ENCODE peak calls at places on chromosomes 5 and 9, in eight cellular contexts. L, R, K, P, J, F, X and Y are unnamed samples.
A peak's percentile ranks its signal among the peaks of the same experiment; 100 is the strongest.

GRCh38 chr9:122338989-122339388 is 31.8 kb upstream of the PTGS1 start:
- DNase-seq in L (no peak), R (no peak), K (no peak), P (no peak), J (peak; percentile 80), F (no peak), X (no peak), Y (no peak)

GRCh38 chr5:179668404-179668803 is 12.4 kb downstream of the CBY3 start:
- DNase-seq in L (peak; percentile 5), R (no peak), K (no peak), P (no peak), J (peak; percentile 52), F (peak; percentile 54), X (peak; percentile 87), Y (no peak)

GRCh38 chr9:116151966-116152381 is 1.6 kb upstream of the PAPPA start:
- DNase-seq in L (peak; percentile 50), R (no peak), K (no peak), P (no peak), J (no peak), F (peak; percentile 94), X (no peak), Y (no peak)

GRCh38 chr5:168947212-168947868 is 353.6 kb downstream of the SLIT3 start:
- DNase-seq in L (peak; percentile 67), R (no peak), K (peak; percentile 50), P (no peak), J (peak; percentile 78), F (peak; percentile 13), X (peak; percentile 81), Y (no peak)

GRCh38 chr9:135239100-135239768 is 151.8 kb downstream of the OLFM1 start:
- DNase-seq in L (no peak), R (peak; percentile 61), K (peak; percentile 38), P (peak; percentile 27), J (no peak), F (no peak), X (no peak), Y (no peak)

GRCh38 chr9:99433555-99433954 is 211.5 kb downstream of the SEC61B start:
- DNase-seq in L (peak; percentile 82), R (peak; percentile 83), K (no peak), P (peak; percentile 68), J (no peak), F (peak; percentile 89), X (peak; percentile 88), Y (peak; percentile 88)

GRCh38 chr9:122498883-122499288 is 11.7 kb upstream of the OR1J2 start:
- DNase-seq in L (peak; percentile 66), R (no peak), K (no peak), P (no peak), J (peak; percentile 45), F (peak; percentile 43), X (peak; percentile 58), Y (no peak)

GRCh38 chr9:89021154-89021803 is 30.0 kb downstream of the S1PR3 start:
- DNase-seq in L (peak; percentile 87), R (no peak), K (no peak), P (no peak), J (no peak), F (peak; percentile 94), X (no peak), Y (peak; percentile 92)

GRCh38 chr5:133384120-133384855 is 228.1 kb downstream of the FSTL4 start:
- DNase-seq in L (no peak), R (no peak), K (no peak), P (no peak), J (no peak), F (no peak), X (no peak), Y (no peak)

GRCh38 chr5:180637962-180638680 is 11.3 kb downstream of the FLT4 start:
- DNase-seq in L (no peak), R (no peak), K (peak; percentile 34), P (peak; percentile 34), J (no peak), F (no peak), X (no peak), Y (no peak)

GRCh38 chr9:33906769-33907168 is 89.8 kb downstream of the UBE2R2 start:
- DNase-seq in L (no peak), R (no peak), K (no peak), P (no peak), J (no peak), F (no peak), X (no peak), Y (no peak)

GRCh38 chr5:175542232-175542965 is 64.0 kb downstream of the SFXN1 start:
- DNase-seq in L (no peak), R (no peak), K (no peak), P (no peak), J (no peak), F (no peak), X (no peak), Y (no peak)

GRCh38 chr5:96388186-96388585 is 44.9 kb downstream of the PCSK1 start:
- DNase-seq in L (peak; percentile 39), R (no peak), K (no peak), P (no peak), J (peak; percentile 67), F (peak; percentile 42), X (no peak), Y (no peak)

GRCh38 chr9:77475641-77476473 is 172.3 kb downstream of the GNA14 start:
- DNase-seq in L (no peak), R (no peak), K (no peak), P (no peak), J (no peak), F (peak; percentile 28), X (no peak), Y (peak; percentile 79)

GRCh38 chr5:38497946-38498345 is 58.5 kb downstream of the LIFR start:
- DNase-seq in L (peak; percentile 52), R (no peak), K (no peak), P (no peak), J (no peak), F (peak; percentile 31), X (peak; percentile 67), Y (no peak)

DNA sequence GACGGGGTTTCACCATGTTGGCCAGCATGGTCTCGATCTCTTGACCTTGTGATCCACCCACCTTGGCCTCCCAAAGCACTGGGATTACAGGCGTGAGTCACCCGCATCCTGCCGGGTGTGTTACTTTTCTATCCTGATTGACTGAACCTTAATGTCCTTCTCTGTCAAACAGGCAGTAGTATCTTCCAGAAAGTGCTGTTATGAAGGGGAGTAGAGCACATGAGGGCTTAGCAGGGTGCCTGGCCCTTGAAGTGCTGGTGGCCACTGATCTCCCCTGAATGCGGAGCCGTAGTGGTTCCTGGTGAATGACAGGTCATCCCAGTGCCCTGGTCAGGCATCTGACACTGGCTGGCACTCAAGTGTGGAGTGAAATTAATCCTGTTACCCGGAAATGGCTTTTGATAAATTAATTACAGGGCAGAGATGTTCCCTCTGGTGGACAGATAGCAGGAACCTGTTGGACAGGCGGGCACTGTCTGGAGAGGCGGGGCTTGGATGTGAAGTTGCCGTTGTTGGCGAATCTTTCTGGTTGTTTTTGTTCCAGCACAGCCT is 28.4 kb downstream of the PRRC2B start:
- DNase-seq in L (peak; percentile 16), R (peak; percentile 61), K (no peak), P (no peak), J (peak; percentile 81), F (peak; percentile 12), X (no peak), Y (no peak)
- H3K4me1 ChIP-seq in L (peaks cover 20% of the 10 kb centered on the region), R (peaks cover 6% of the 10 kb centered on the region), K (peaks cover 55% of the 10 kb centered on the region), P (peaks cover 66% of the 10 kb centered on the region), J (peaks cover 65% of the 10 kb centered on the region), F (peaks cover 47% of the 10 kb centered on the region), X (peaks cover 21% of the 10 kb centered on the region), Y (peaks cover 84% of the 10 kb centered on the region)

GRCh38 chr9:133563286-133564213 is 29.0 kb downstream of the ADAMTSL2 start:
- DNase-seq in L (peak; percentile 16), R (no peak), K (no peak), P (no peak), J (peak; percentile 75), F (peak; percentile 7), X (no peak), Y (peak; percentile 94)

GRCh38 chr9:133560944-133561343 is 26.4 kb downstream of the ADAMTSL2 start:
- DNase-seq in L (no peak), R (no peak), K (no peak), P (no peak), J (no peak), F (no peak), X (no peak), Y (no peak)

GRCh38 chr9:133560311-133560710 is 25.8 kb downstream of the ADAMTSL2 start:
- DNase-seq in L (no peak), R (no peak), K (no peak), P (no peak), J (no peak), F (no peak), X (no peak), Y (no peak)

GRCh38 chr9:133562611-133563285 is 28.2 kb downstream of the ADAMTSL2 start:
- DNase-seq in L (no peak), R (no peak), K (no peak), P (no peak), J (no peak), F (no peak), X (no peak), Y (no peak)

DNA sequence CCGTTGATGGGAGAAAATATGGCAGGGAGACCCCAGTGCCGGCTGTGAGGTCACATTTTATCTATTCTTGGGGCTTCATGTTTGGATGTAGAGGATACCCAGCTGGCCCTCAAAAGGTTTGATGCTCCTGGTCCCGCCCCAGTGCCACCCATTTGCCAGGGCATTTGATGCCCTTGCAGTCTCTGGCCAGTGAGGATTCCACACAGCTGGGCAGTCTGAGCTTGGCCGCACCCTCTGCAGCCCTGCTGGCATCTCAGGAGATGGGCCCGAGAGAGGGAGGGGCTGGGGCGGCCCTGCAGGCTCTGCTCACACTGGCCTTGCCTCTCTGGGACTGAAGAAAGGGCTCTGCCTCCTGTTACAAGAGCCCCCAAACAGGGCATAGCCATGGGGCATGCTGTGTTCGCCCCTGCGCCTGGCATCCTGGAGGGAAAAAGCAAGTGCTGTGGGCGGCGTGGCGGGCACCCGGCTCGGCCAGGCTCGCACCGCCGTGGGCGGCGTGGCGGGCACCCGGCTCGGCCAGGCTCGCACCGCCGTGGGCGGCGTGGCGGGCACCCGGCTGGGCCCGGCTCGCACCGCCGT is 27.6 kb downstream of the ADAMTSL2 start:
- DNase-seq in L (no peak), R (no peak), K (no peak), P (no peak), J (no peak), F (no peak), X (no peak), Y (no peak)
- H3K4me1 ChIP-seq in L (peaks cover 5% of the 10 kb centered on the region), R (no peaks in the 10 kb centered on the region), K (no peaks in the 10 kb centered on the region), P (peaks cover 54% of the 10 kb centered on the region), J (peaks cover 53% of the 10 kb centered on the region), F (peaks cover 18% of the 10 kb centered on the region), X (peaks cover 12% of the 10 kb centered on the region), Y (peaks cover 66% of the 10 kb centered on the region)

GRCh38 chr9:125825762-125826161 is 78.6 kb downstream of the PBX3 start:
- DNase-seq in L (no peak), R (no peak), K (no peak), P (no peak), J (no peak), F (no peak), X (no peak), Y (no peak)
- H3K4me1 ChIP-seq in L (no peaks in the 10 kb centered on the region), R (no peaks in the 10 kb centered on the region), K (no peaks in the 10 kb centered on the region), P (peaks cover 4% of the 10 kb centered on the region), J (peaks cover 10% of the 10 kb centered on the region), F (peaks cover 4% of the 10 kb centered on the region), X (no peaks in the 10 kb centered on the region), Y (peaks cover 41% of the 10 kb centered on the region)

DNA sequence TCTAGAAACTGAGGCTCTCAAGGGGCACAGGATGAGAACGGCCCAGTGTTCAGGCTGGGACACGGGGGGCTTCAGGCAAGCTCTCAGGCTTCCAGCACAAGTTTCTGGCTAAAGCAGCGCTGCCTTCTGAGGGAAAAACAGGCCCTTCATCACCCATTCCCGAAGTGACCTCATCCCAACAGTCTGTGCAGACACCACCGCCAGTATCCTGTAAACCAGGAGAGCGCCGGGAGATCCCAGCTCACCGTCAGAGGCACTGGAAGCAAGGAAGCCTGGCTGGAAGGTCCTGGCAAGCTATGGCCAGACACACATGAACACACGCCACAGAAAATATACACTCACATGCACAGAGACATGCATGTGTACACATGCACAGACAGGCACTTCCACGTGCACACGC is 8.8 kb downstream of the SLC12A7 start:
- DNase-seq in L (no peak), R (no peak), K (no peak), P (no peak), J (no peak), F (peak; percentile 31), X (no peak), Y (no peak)
- H3K4me1 ChIP-seq in L (no peaks in the 10 kb centered on the region), R (no peaks in the 10 kb centered on the region), K (peaks cover 38% of the 10 kb centered on the region), P (peaks cover 60% of the 10 kb centered on the region), J (peaks cover 4% of the 10 kb centered on the region), F (peaks cover 2% of the 10 kb centered on the region), X (peaks cover 2% of the 10 kb centered on the region), Y (peaks cover 93% of the 10 kb centered on the region)